ENCODE peak calls at places on chromosomes 6 and 20, in seven cellular contexts. One of them, this sample, is unnamed.

GRCh38 chr6:7086488-7086887 is 21.3 kb upstream of the RREB1 start:
- ATAC-seq in heart left ventricle: peak; percentile 66
- ATAC-seq in Right ventricle myocardium superior: peak; percentile 75
- ATAC-seq in right cardiac atrium: peak; percentile 80
- ATAC-seq in left lung: peak; percentile 77
- ATAC-seq in body of pancreas: no peak
- ATAC-seq in lower lobe of right lung: peak; percentile 83
- ATAC-seq in this sample: peak; percentile 71

GRCh38 chr6:52077961-52078613 is 9.3 kb downstream of the PKHD1 start:
- ATAC-seq in heart left ventricle: no peak
- ATAC-seq in Right ventricle myocardium superior: no peak
- ATAC-seq in right cardiac atrium: no peak
- ATAC-seq in left lung: no peak
- ATAC-seq in body of pancreas: peak; percentile 40
- ATAC-seq in lower lobe of right lung: no peak
- ATAC-seq in this sample: no peak

GRCh38 chr20:61918548-61918947 is 147.1 kb downstream of the TAF4 start:
- ATAC-seq in heart left ventricle: no peak
- ATAC-seq in Right ventricle myocardium superior: no peak
- ATAC-seq in right cardiac atrium: no peak
- ATAC-seq in left lung: no peak
- ATAC-seq in body of pancreas: no peak
- ATAC-seq in lower lobe of right lung: no peak
- ATAC-seq in this sample: no peak

GRCh38 chr20:20199338-20200160 is 147.2 kb downstream of the CFAP61 start:
- ATAC-seq in heart left ventricle: no peak
- ATAC-seq in Right ventricle myocardium superior: no peak
- ATAC-seq in right cardiac atrium: no peak
- ATAC-seq in left lung: no peak
- ATAC-seq in body of pancreas: no peak
- ATAC-seq in lower lobe of right lung: no peak
- ATAC-seq in this sample: no peak

GRCh38 chr6:73675466-73676098 is 20.4 kb upstream of the CD109 start:
- ATAC-seq in heart left ventricle: peak; percentile 69
- ATAC-seq in Right ventricle myocardium superior: peak; percentile 96
- ATAC-seq in right cardiac atrium: peak; percentile 86
- ATAC-seq in left lung: peak; percentile 98
- ATAC-seq in body of pancreas: peak; percentile 91
- ATAC-seq in lower lobe of right lung: peak; percentile 92
- ATAC-seq in this sample: peak; percentile 78

GRCh38 chr20:23966927-23967615 is 21.5 kb downstream of the GGTLC1 start:
- ATAC-seq in heart left ventricle: peak; percentile 73
- ATAC-seq in Right ventricle myocardium superior: peak; percentile 94
- ATAC-seq in right cardiac atrium: peak; percentile 86
- ATAC-seq in left lung: no peak
- ATAC-seq in body of pancreas: no peak
- ATAC-seq in lower lobe of right lung: no peak
- ATAC-seq in this sample: no peak

GRCh38 chr6:126477678-126478077 is 137.8 kb downstream of the CENPW start:
- ATAC-seq in heart left ventricle: no peak
- ATAC-seq in Right ventricle myocardium superior: no peak
- ATAC-seq in right cardiac atrium: no peak
- ATAC-seq in left lung: no peak
- ATAC-seq in body of pancreas: no peak
- ATAC-seq in lower lobe of right lung: no peak
- ATAC-seq in this sample: no peak

GRCh38 chr6:35310265-35310831 is 12.7 kb downstream of the DEF6 start:
- ATAC-seq in heart left ventricle: no peak
- ATAC-seq in Right ventricle myocardium superior: no peak
- ATAC-seq in right cardiac atrium: peak; percentile 30
- ATAC-seq in left lung: no peak
- ATAC-seq in body of pancreas: no peak
- ATAC-seq in lower lobe of right lung: no peak
- ATAC-seq in this sample: peak; percentile 56

GRCh38 chr6:7129360-7129759 is 21.6 kb downstream of the RREB1 start:
- ATAC-seq in heart left ventricle: no peak
- ATAC-seq in Right ventricle myocardium superior: peak; percentile 45
- ATAC-seq in right cardiac atrium: no peak
- ATAC-seq in left lung: peak; percentile 27
- ATAC-seq in body of pancreas: no peak
- ATAC-seq in lower lobe of right lung: peak; percentile 38
- ATAC-seq in this sample: no peak